ENCODE peak calls at places on chromosomes 3 and 15, in four cellular contexts. U is ovary, O is tibial artery, S is adrenal gland. Z is an unnamed sample.

GRCh38 chr15:75680007-75680789 is 32.5 kb downstream of the CSPG4 start:
- DNase-seq in U (no peak), O (no peak), S (no peak), Z (no peak)

GRCh38 chr3:78969483-78969882 is 798.3 kb downstream of the ROBO1 start:
- DNase-seq in U (no peak), O (no peak), S (no peak), Z (no peak)

GRCh38 chr3:108804437-108804836 is 18.1 kb upstream of the TRAT1 start:
- DNase-seq in U (no peak), O (no peak), S (no peak), Z (no peak)

GRCh38 chr3:61841111-61841845 is 279.9 kb downstream of the PTPRG start:
- DNase-seq in U (no peak), O (no peak), S (no peak), Z (no peak)

GRCh38 chr15:78406016-78406590 is 31.9 kb upstream of the IREB2 start:
- DNase-seq in U (no peak), O (no peak), S (no peak), Z (peak; percentile 33)

GRCh38 chr3:69411331-69411730 is 25.4 kb upstream of the FRMD4B start:
- DNase-seq in U (no peak), O (no peak), S (no peak), Z (no peak)

GRCh38 chr3:101072299-101072698 is 79.1 kb upstream of the ABI3BP start:
- DNase-seq in U (no peak), O (no peak), S (no peak), Z (no peak)

GRCh38 chr3:142542054-142542453 is 36.5 kb downstream of the ATR start:
- DNase-seq in U (no peak), O (no peak), S (no peak), Z (no peak)

GRCh38 chr15:96325579-96326331 is 4.7 kb upstream of the NR2F2 start:
- DNase-seq in U (peak; percentile 18), O (no peak), S (no peak), Z (no peak)

GRCh38 chr3:48564022-48564421 is 441 bp upstream of the UCN2 start:
- DNase-seq in U (no peak), O (peak; percentile 78), S (peak; percentile 72), Z (peak; percentile 84)

GRCh38 chr15:41820791-41821423 is 7.0 kb upstream of the JMJD7 start:
- DNase-seq in U (no peak), O (no peak), S (no peak), Z (no peak)

GRCh38 chr3:125110016-125110875 is 54.4 kb upstream of the HEG1 start:
- DNase-seq in U (no peak), O (no peak), S (no peak), Z (peak; percentile 90)

GRCh38 chr3:184582998-184583344 is 21.4 kb downstream of the EPHB3 start:
- DNase-seq in U (no peak), O (no peak), S (no peak), Z (no peak)

GRCh38 chr15:42735382-42736165 is 1.4 kb downstream of the CDAN1 start:
- DNase-seq in U (no peak), O (peak; percentile 66), S (no peak), Z (no peak)

GRCh38 chr3:43670635-43671522 is 19.9 kb upstream of the ABHD5 start:
- DNase-seq in U (no peak), O (no peak), S (no peak), Z (no peak)

GRCh38 chr3:159763466-159764210 is 225.0 kb upstream of the IL12A start:
- DNase-seq in U (peak; percentile 28), O (peak; percentile 91), S (peak; percentile 43), Z (peak; percentile 93)

GRCh38 chr3:148319161-148319915 is 378.4 kb upstream of the AGTR1 start:
- DNase-seq in U (no peak), O (no peak), S (no peak), Z (no peak)

GRCh38 chr3:32856355-32856889 is 38.6 kb downstream of the TRIM71 start:
- DNase-seq in U (no peak), O (no peak), S (no peak), Z (no peak)

GRCh38 chr3:128238100-128238459 is 84.8 kb downstream of the EEFSEC start:
- DNase-seq in U (no peak), O (no peak), S (no peak), Z (no peak)

GRCh38 chr3:99472385-99472784 is 166.0 kb upstream of the COL8A1 start:
- DNase-seq in U (no peak), O (peak; percentile 84), S (no peak), Z (peak; percentile 79)

GRCh38 chr3:192957441-192957951 is 39.8 kb upstream of the MB21D2 start:
- DNase-seq in U (no peak), O (peak; percentile 67), S (peak; percentile 71), Z (peak; percentile 66)

GRCh38 chr3:46972396-46972795 is 4.1 kb downstream of the CCDC12 start:
- DNase-seq in U (no peak), O (no peak), S (no peak), Z (no peak)

GRCh38 chr15:67923647-67923971 is 83.8 kb upstream of the RNU6-1 start:
- DNase-seq in U (no peak), O (no peak), S (no peak), Z (no peak)

GRCh38 chr15:72797834-72798233 is 14.3 kb upstream of the ADPGK start:
- DNase-seq in U (no peak), O (no peak), S (no peak), Z (no peak)

GRCh38 chr3:73451276-73451973 is 173.3 kb downstream of the PDZRN3 start:
- DNase-seq in U (no peak), O (no peak), S (no peak), Z (no peak)

GRCh38 chr15:88060383-88060782 is 196.2 kb downstream of the NTRK3 start:
- DNase-seq in U (no peak), O (no peak), S (no peak), Z (no peak)

GRCh38 chr3:112779558-112780480 is 66.8 kb downstream of the CD200R1L start:
- DNase-seq in U (no peak), O (no peak), S (no peak), Z (no peak)

GRCh38 chr3:121821421-121822199 is 13.2 kb downstream of the IQCB1 start:
- DNase-seq in U (no peak), O (no peak), S (no peak), Z (no peak)
- H3K9me3 ChIP-seq in U (no peaks in the 10 kb centered on the region), O (no peaks in the 10 kb centered on the region), S (no peaks in the 10 kb centered on the region), Z (peaks cover 19% of the 10 kb centered on the region)

GRCh38 chr15:27483124-27483523 is 512.1 kb downstream of the GABRG3 start:
- DNase-seq in U (no peak), O (no peak), S (no peak), Z (no peak)

GRCh38 chr15:27480141-27480530 is 509.2 kb downstream of the GABRG3 start:
- DNase-seq in U (no peak), O (no peak), S (no peak), Z (no peak)

GRCh38 chr15:27481768-27482167 is 510.8 kb downstream of the GABRG3 start:
- DNase-seq in U (no peak), O (no peak), S (no peak), Z (no peak)

GRCh38 chr15:27480642-27481041 is 509.7 kb downstream of the GABRG3 start:
- DNase-seq in U (no peak), O (no peak), S (no peak), Z (no peak)

GRCh38 chr15:27482344-27482743 is 511.4 kb downstream of the GABRG3 start:
- DNase-seq in U (no peak), O (no peak), S (no peak), Z (no peak)
- H3K9me3 ChIP-seq in U (no peaks in the 10 kb centered on the region), O (no peaks in the 10 kb centered on the region), S (no peaks in the 10 kb centered on the region), Z (no peaks in the 10 kb centered on the region)

DNA sequence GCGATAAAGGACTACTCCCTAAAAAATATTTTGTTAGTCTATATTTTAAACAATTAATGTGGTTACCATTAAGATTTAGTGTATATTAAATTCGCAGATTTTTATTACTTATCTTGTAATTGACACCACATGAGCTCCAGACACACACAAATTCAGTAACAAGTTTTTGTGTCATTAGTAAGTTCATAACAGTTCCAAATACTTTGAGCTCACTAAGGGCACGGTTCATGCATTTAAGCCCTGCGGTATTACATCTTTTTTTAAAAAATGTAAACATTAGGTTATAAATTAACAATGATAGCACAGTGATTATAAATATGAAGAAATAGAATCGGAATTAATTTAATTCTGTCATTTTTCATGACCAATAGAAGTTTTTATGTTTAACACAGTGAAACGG is 317.3 kb downstream of the ZNF385D start:
- DNase-seq in U (no peak), O (no peak), S (no peak), Z (no peak)
- H3K9me3 ChIP-seq in U (no peaks in the 10 kb centered on the region), O (no peaks in the 10 kb centered on the region), S (no peaks in the 10 kb centered on the region), Z (no peaks in the 10 kb centered on the region)

GRCh38 chr15:23548071-23548470 is 17.4 kb upstream of the MKRN3 start:
- DNase-seq in U (no peak), O (no peak), S (no peak), Z (no peak)

GRCh38 chr15:23546158-23546557 is 19.3 kb upstream of the MKRN3 start:
- DNase-seq in U (no peak), O (no peak), S (no peak), Z (no peak)
- H3K9me3 ChIP-seq in U (no peaks in the 10 kb centered on the region), O (no peaks in the 10 kb centered on the region), S (no peaks in the 10 kb centered on the region), Z (no peaks in the 10 kb centered on the region)

GRCh38 chr15:25019434-25019833 is 64.6 kb downstream of the SNRPN start:
- DNase-seq in U (no peak), O (no peak), S (no peak), Z (no peak)

DNA sequence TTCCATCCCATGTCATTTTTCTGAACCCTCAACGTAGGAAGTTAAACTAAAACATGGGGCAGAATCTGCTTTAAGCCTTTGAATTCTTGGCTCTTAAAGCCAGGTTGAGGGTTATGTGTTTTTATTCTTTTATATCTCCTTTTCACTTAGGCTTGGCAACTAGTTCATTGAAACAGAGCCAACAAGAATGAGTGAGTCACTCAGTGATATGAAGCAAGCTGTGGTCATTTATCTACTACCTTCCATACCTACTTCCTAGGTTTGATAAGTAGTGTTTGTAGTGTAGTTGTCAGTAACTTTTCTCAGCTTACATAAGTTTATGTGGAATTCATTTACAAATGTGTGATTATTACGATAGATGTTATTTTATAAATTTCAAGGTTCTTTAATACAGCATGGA is 67.4 kb downstream of the SNRPN start:
- DNase-seq in U (no peak), O (no peak), S (no peak), Z (no peak)
- H3K9me3 ChIP-seq in U (no peaks in the 10 kb centered on the region), O (no peaks in the 10 kb centered on the region), S (peaks cover 14% of the 10 kb centered on the region), Z (no peaks in the 10 kb centered on the region)

GRCh38 chr15:94875550-94875949 is 644.2 kb downstream of the MCTP2 start:
- DNase-seq in U (no peak), O (no peak), S (no peak), Z (no peak)
- H3K9me3 ChIP-seq in U (no peaks in the 10 kb centered on the region), O (no peaks in the 10 kb centered on the region), S (peaks cover 4% of the 10 kb centered on the region), Z (no peaks in the 10 kb centered on the region)

DNA sequence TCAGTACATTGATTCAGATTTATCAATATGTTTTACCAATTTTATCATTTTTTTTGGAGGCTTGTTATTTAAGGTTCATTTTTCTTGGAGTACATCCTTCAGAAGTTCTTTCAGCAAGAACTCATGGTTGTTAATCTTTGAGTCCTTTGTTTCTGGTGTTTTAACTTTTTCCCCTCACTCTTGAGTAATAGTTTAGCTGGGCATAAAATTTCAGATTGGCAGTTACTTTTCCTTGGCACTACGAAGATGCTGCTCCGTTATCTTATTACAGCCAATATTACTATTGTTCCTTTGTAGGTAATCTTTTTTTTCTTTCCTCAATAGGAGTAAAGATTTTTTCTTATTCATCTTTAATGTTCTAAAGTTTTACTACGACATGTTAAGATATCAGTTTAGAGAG is 9.8 kb downstream of the LRRC58 start:
- DNase-seq in U (no peak), O (no peak), S (no peak), Z (no peak)
- H3K9me3 ChIP-seq in U (no peaks in the 10 kb centered on the region), O (no peaks in the 10 kb centered on the region), S (no peaks in the 10 kb centered on the region), Z (peaks cover 24% of the 10 kb centered on the region)

Z was measured in MG63.